ENCODE peak calls at places on chromosomes 4 and X, in eight cellular contexts. Q is NB4, I is IMR-90, U is tibial artery, K is choroid plexus epithelial cell, X is activated B cell treated with CpG ODN at 0.5 μM for 24 hours, P is bronchial epithelial cell, Y is cardiac muscle cell. J is an unnamed sample.

GRCh38 chr4:30721353-30722091 is 1.4 kb downstream of the PCDH7 start:
- DNase-seq in P (no peak), I (peak), X (no peak), Y (peak), K (peak), U (peak), Q (no peak), J (peak)

GRCh38 chr4:39698424-39699009 is 581 bp downstream of the UBE2K start:
- DNase-seq in I (no peak), K (peak), U (peak), X (no peak), Q (peak), P (peak), Y (peak), J (peak)

GRCh38 chr4:23909671-23910070 is 19.8 kb upstream of the PPARGC1A start:
- DNase-seq in I (no peak), K (no peak), X (no peak), U (no peak), P (peak), Q (no peak), Y (no peak), J (no peak)

GRCh38 chrX:139967300-139967699 is 2.0 kb upstream of the CXorf66 start:
- DNase-seq in K (peak), I (no peak), U (no peak), Y (peak), X (no peak), Q (peak), P (peak), J (no peak)

GRCh38 chr4:171956678-171957077 is 143.5 kb downstream of the GALNTL6 start:
- DNase-seq in K (peak), P (peak), Y (no peak), Q (no peak), I (no peak), U (no peak), X (no peak), J (no peak)

GRCh38 chr4:8381814-8382581 is 58.5 kb downstream of the ACOX3 start:
- DNase-seq in Y (no peak), P (no peak), Q (no peak), U (no peak), I (no peak), K (no peak), X (no peak), J (no peak)

GRCh38 chr4:88757067-88757466 is 59.4 kb upstream of the NAP1L5 start:
- DNase-seq in K (no peak), P (no peak), U (no peak), Y (no peak), Q (no peak), X (no peak), I (peak), J (no peak)

GRCh38 chrX:150499240-150499639 is 69.2 kb upstream of the MTM1 start:
- DNase-seq in Y (no peak), K (no peak), P (no peak), U (no peak), X (no peak), I (no peak), Q (no peak), J (no peak)

GRCh38 chr4:27176400-27176799 is 315.8 kb downstream of the STIM2 start:
- DNase-seq in U (no peak), P (peak), Q (peak), Y (peak), I (peak), X (no peak), K (peak), J (peak)

GRCh38 chr4:31097999-31098398 is 377.8 kb downstream of the PCDH7 start:
- DNase-seq in U (no peak), Q (no peak), I (no peak), P (no peak), X (no peak), Y (no peak), K (no peak), J (no peak)

GRCh38 chr4:107252621-107253020 is 216.5 kb upstream of the DKK2 start:
- DNase-seq in P (no peak), K (no peak), X (no peak), Y (no peak), Q (no peak), U (no peak), I (no peak), J (no peak)

GRCh38 chr4:138851626-138852443 is 163.7 kb upstream of the NOCT start:
- DNase-seq in I (peak), Q (no peak), Y (no peak), X (no peak), K (peak), P (peak), U (no peak), J (no peak)

GRCh38 chr4:157994863-157995262 is 178.0 kb downstream of the GASK1B start:
- DNase-seq in U (no peak), P (peak), I (no peak), K (no peak), Y (peak), Q (no peak), X (no peak), J (no peak)

GRCh38 chrX:104391905-104392304 is 137.2 kb upstream of the ESX1 start:
- DNase-seq in X (no peak), K (no peak), P (no peak), I (no peak), Y (no peak), U (no peak), Q (no peak), J (no peak)

GRCh38 chr4:69568787-69569186 is 70.7 kb downstream of the UGT2A2 start:
- DNase-seq in Q (no peak), P (no peak), I (no peak), X (no peak), K (no peak), Y (no peak), U (no peak), J (no peak)

GRCh38 chrX:40082447-40083119 is 15.2 kb downstream of the BCOR start:
- DNase-seq in U (no peak), P (no peak), X (no peak), I (no peak), Y (peak), Q (no peak), K (no peak), J (no peak)

GRCh38 chr4:4990857-4991540 is 28.3 kb downstream of the CYTL1 start:
- DNase-seq in Q (peak), I (peak), X (no peak), K (peak), P (no peak), U (peak), Y (peak), J (no peak)

GRCh38 chr4:189071241-189071640 is 869.4 kb upstream of the FRG1 start:
- DNase-seq in Q (no peak), U (no peak), Y (no peak), K (no peak), X (no peak), P (no peak), I (no peak), J (no peak)

GRCh38 chrX:134990475-134991473 is at the start of gene SMIM10:
- DNase-seq in P (peak), U (peak), Q (peak), X (peak), I (peak), K (peak), Y (peak), J (peak)

GRCh38 chrX:150873616-150874015 is 24.9 kb downstream of the CD99L2 start:
- DNase-seq in Y (no peak), K (peak), Q (peak), U (peak), I (peak), P (peak), X (no peak), J (no peak)

GRCh38 chr4:663438-664428 is 10.3 kb downstream of the ATP5ME start:
- DNase-seq in P (no peak), X (peak), K (no peak), U (no peak), Q (peak), I (no peak), Y (peak), J (peak)

GRCh38 chr4:3476341-3476747 is 13.2 kb downstream of the DOK7 start:
- DNase-seq in X (no peak), U (no peak), P (no peak), Q (no peak), I (no peak), Y (no peak), K (no peak), J (no peak)

GRCh38 chrX:56762707-56763555 is 33.9 kb downstream of the NBDY start:
- DNase-seq in Q (peak), X (no peak), Y (no peak), I (no peak), P (no peak), U (no peak), K (no peak), J (no peak)

GRCh38 chrX:56764153-56764974 is 35.3 kb downstream of the NBDY start:
- DNase-seq in P (peak), Y (peak), Q (peak), X (peak), I (peak), K (peak), U (peak), J (peak)

GRCh38 chrX:56762220-56762619 is 33.2 kb downstream of the NBDY start:
- DNase-seq in U (no peak), I (no peak), K (no peak), P (no peak), X (no peak), Q (no peak), Y (no peak), J (no peak)

GRCh38 chrX:56764975-56765791 is 36.1 kb downstream of the NBDY start:
- DNase-seq in I (no peak), Y (no peak), Q (no peak), U (no peak), K (no peak), X (no peak), P (no peak), J (no peak)

GRCh38 chrX:56763556-56764152 is 34.6 kb downstream of the NBDY start:
- DNase-seq in Y (no peak), U (no peak), Q (peak), P (no peak), K (no peak), X (no peak), I (peak), J (no peak)
- TF ChIP-seq CTCF in Y (no peak), U (no peak), Q (no peak), P (no peak), K (no peak), X (no peak), I (peak), J (no peak)

GRCh38 chr4:56619160-56619559 is 61.9 kb downstream of the HOPX start:
- DNase-seq in K (peak), U (no peak), X (no peak), I (peak), P (peak), Q (peak), Y (peak), J (no peak)
- TF ChIP-seq CTCF in K (peak), U (no peak), X (no peak), I (peak), P (peak), Q (no peak), Y (peak), J (no peak)

GRCh38 chr4:105192910-105193309 is 46.2 kb downstream of the TET2 start:
- DNase-seq in K (no peak), U (no peak), P (no peak), Y (no peak), I (no peak), Q (no peak), X (no peak), J (no peak)

GRCh38 chr4:105198541-105198940 is 51.9 kb downstream of the TET2 start:
- DNase-seq in U (no peak), P (no peak), Q (no peak), X (no peak), K (peak), Y (no peak), I (no peak), J (no peak)

GRCh38 chr4:105194328-105195231 is 47.9 kb downstream of the TET2 start:
- DNase-seq in Y (no peak), P (peak), Q (no peak), I (peak), K (peak), X (no peak), U (no peak), J (no peak)

GRCh38 chr4:105197777-105198176 is 51.1 kb downstream of the TET2 start:
- DNase-seq in X (no peak), K (peak), Y (no peak), Q (no peak), P (no peak), U (no peak), I (peak), J (no peak)

GRCh38 chr4:105196523-105197145 is 50.0 kb downstream of the TET2 start:
- DNase-seq in K (peak), X (no peak), Y (no peak), I (peak), U (no peak), P (peak), Q (peak), J (no peak)
- TF ChIP-seq CTCF in K (peak), X (no peak), Y (peak), I (peak), U (no peak), P (no peak), Q (peak), J (no peak)

GRCh38 chr4:164136181-164136616 is 617.7 kb upstream of the SMIM31 start:
- DNase-seq in P (no peak), Q (no peak), Y (no peak), X (no peak), U (no peak), I (peak), K (peak), J (no peak)
- TF ChIP-seq CTCF in P (no peak), Q (no peak), Y (no peak), X (no peak), U (no peak), I (no peak), K (no peak), J (no peak)

GRCh38 chr4:131644619-131645018 is 1504.5 kb upstream of the PCDH10 start:
- DNase-seq in P (peak), I (peak), U (no peak), X (no peak), Y (peak), K (peak), Q (no peak), J (peak)
- TF ChIP-seq CTCF in P (peak), I (peak), U (no peak), X (no peak), Y (peak), K (peak), Q (no peak), J (no peak)

GRCh38 chr4:105496899-105497298 is 23.0 kb upstream of the PPA2 start:
- DNase-seq in Q (no peak), U (no peak), P (no peak), Y (no peak), K (peak), X (no peak), I (no peak), J (no peak)
- TF ChIP-seq CTCF in Q (peak), U (no peak), P (peak), Y (peak), K (peak), X (no peak), I (no peak), J (no peak)

GRCh38 chrX:138026211-138026610 is 460.3 kb downstream of the ZIC3 start:
- DNase-seq in Q (peak), P (no peak), X (no peak), U (no peak), Y (no peak), K (peak), I (no peak), J (no peak)
- TF ChIP-seq CTCF in Q (peak), P (peak), X (no peak), U (no peak), Y (no peak), K (peak), I (peak), J (peak)

GRCh38 chr4:185307136-185307950 is 88.4 kb downstream of the LRP2BP start:
- DNase-seq in I (peak), P (peak), Y (no peak), Q (no peak), X (no peak), U (no peak), K (peak), J (no peak)

GRCh38 chr4:185304541-185304940 is 91.2 kb downstream of the LRP2BP start:
- DNase-seq in Y (peak), K (no peak), I (peak), U (no peak), X (no peak), P (no peak), Q (no peak), J (no peak)

GRCh38 chr4:185305979-185306442 is 89.7 kb downstream of the LRP2BP start:
- DNase-seq in Q (no peak), I (peak), Y (peak), K (peak), X (no peak), U (no peak), P (peak), J (no peak)

GRCh38 chr4:185309770-185310169 is 86.0 kb downstream of the LRP2BP start:
- DNase-seq in X (no peak), I (no peak), K (no peak), P (no peak), Q (no peak), U (no peak), Y (no peak), J (no peak)

GRCh38 chr4:185304944-185305690 is 90.6 kb downstream of the LRP2BP start:
- DNase-seq in X (no peak), Q (peak), P (no peak), Y (peak), K (peak), U (no peak), I (peak), J (peak)
- TF ChIP-seq CTCF in X (no peak), Q (peak), P (peak), Y (peak), K (peak), U (no peak), I (peak), J (no peak)

GRCh38 chrX:13472975-13473665 is 96.3 kb upstream of the EGFL6 start:
- DNase-seq in X (no peak), I (no peak), Y (peak), Q (no peak), P (no peak), U (no peak), K (no peak), J (no peak)
- TF ChIP-seq CTCF in X (no peak), I (no peak), Y (no peak), Q (no peak), P (no peak), U (no peak), K (no peak), J (no peak)

GRCh38 chrX:2526390-2526789 is 25.6 kb upstream of the DHRSX start:
- DNase-seq in Y (no peak), P (no peak), X (no peak), U (no peak), K (no peak), Q (no peak), I (no peak), J (no peak)
- TF ChIP-seq CTCF in Y (no peak), P (no peak), X (no peak), U (no peak), K (no peak), Q (no peak), I (no peak), J (no peak)

J was measured in endothelial cell.